ENCODE peak calls at places on chromosomes 2 and 18, in six cellular contexts. T, E, W, C, K and M are unnamed samples.

GRCh38 chr2:191265311-191266170 is 20.3 kb downstream of the MYO1B start:
- DNase-seq in T (no peak), E (peak; percentile 80), W (peak; percentile 67), C (no peak), K (peak; percentile 70), M (no peak)

GRCh38 chr18:5646739-5647138 is 102.9 kb upstream of the EPB41L3 start:
- DNase-seq in T (no peak), E (no peak), W (no peak), C (no peak), K (no peak), M (no peak)

GRCh38 chr18:77366725-77367641 is 117.3 kb downstream of the GALR1 start:
- DNase-seq in T (no peak), E (no peak), W (peak; percentile 33), C (no peak), K (no peak), M (no peak)

GRCh38 chr2:210174086-210174485 is 2.9 kb upstream of the KANSL1L start:
- DNase-seq in T (no peak), E (no peak), W (no peak), C (no peak), K (no peak), M (no peak)

GRCh38 chr2:197673606-197674005 is 1.8 kb downstream of the RFTN2 start:
- DNase-seq in T (no peak), E (no peak), W (no peak), C (no peak), K (no peak), M (no peak)

GRCh38 chr2:72778410-72778809 is 47.4 kb downstream of the EXOC6B start:
- DNase-seq in T (no peak), E (peak; percentile 55), W (peak; percentile 74), C (no peak), K (peak; percentile 77), M (no peak)

GRCh38 chr18:79868168-79868784 is 70.5 kb downstream of the KCNG2 start:
- DNase-seq in T (no peak), E (no peak), W (no peak), C (no peak), K (no peak), M (no peak)

GRCh38 chr2:45759310-45759851 is 107.9 kb downstream of the PRKCE start:
- DNase-seq in T (no peak), E (peak; percentile 90), W (peak; percentile 29), C (peak; percentile 72), K (peak; percentile 87), M (no peak)

GRCh38 chr2:109371481-109372170 is 242.1 kb downstream of the SEPTIN10 start:
- DNase-seq in T (no peak), E (no peak), W (no peak), C (no peak), K (no peak), M (no peak)

GRCh38 chr18:58929206-58929605 is 64.5 kb downstream of the ZNF532 start:
- DNase-seq in T (no peak), E (no peak), W (no peak), C (no peak), K (no peak), M (no peak)

GRCh38 chr18:54946149-54946581 is 13.1 kb downstream of the CCDC68 start:
- DNase-seq in T (peak; percentile 32), E (no peak), W (peak; percentile 59), C (no peak), K (peak; percentile 33), M (no peak)

GRCh38 chr2:15979759-15980604 is 39.6 kb downstream of the MYCN start:
- DNase-seq in T (no peak), E (no peak), W (no peak), C (no peak), K (no peak), M (no peak)

GRCh38 chr2:3986063-3986462 is 282.7 kb downstream of the DCDC2C start:
- DNase-seq in T (no peak), E (no peak), W (no peak), C (no peak), K (no peak), M (no peak)

GRCh38 chr2:54773838-54774237 is 50.4 kb downstream of the EML6 start:
- DNase-seq in T (no peak), E (no peak), W (peak; percentile 14), C (no peak), K (no peak), M (no peak)

GRCh38 chr18:44130365-44130942 is 550.2 kb upstream of the SETBP1 start:
- DNase-seq in T (peak; percentile 52), E (peak; percentile 64), W (peak; percentile 54), C (no peak), K (peak; percentile 3), M (no peak)
- TF ChIP-seq CTCF in T (peak; percentile 57), E (peak; percentile 55), W (peak; percentile 69), C (peak; percentile 68), K (peak; percentile 21), M (peak; percentile 69)

DNA sequence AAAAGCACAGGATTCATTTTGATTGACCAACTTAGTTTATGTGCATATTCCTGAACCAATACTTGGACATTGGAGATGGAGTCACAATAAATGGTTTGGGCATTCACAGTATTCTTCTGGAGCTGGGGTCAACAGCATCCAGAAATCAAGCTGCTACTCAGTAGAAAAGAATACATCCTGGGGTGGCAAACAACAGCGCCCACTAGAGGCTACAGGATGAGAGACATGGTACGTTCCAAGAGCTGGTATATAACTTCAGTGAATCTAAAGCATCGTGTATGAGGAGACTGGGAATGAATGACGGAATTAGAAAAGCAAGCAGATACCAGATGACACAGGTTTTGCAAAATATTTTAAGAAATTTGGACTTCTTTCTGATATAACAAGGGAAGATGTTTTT is 142.9 kb upstream of the FIGN start:
- DNase-seq in T (peak; percentile 16), E (no peak), W (peak; percentile 28), C (no peak), K (peak; percentile 9), M (no peak)
- TF ChIP-seq CTCF in T (peak; percentile 40), E (peak; percentile 55), W (peak; percentile 58), C (peak; percentile 29), K (peak; percentile 54), M (peak; percentile 48)

GRCh38 chr2:66601624-66602023 is 166.7 kb downstream of the MEIS1 start:
- DNase-seq in T (no peak), E (no peak), W (no peak), C (no peak), K (no peak), M (no peak)

GRCh38 chr2:66602341-66602740 is 167.4 kb downstream of the MEIS1 start:
- DNase-seq in T (no peak), E (no peak), W (no peak), C (no peak), K (no peak), M (no peak)

GRCh38 chr2:66604911-66605310 is 170.0 kb downstream of the MEIS1 start:
- DNase-seq in T (no peak), E (no peak), W (no peak), C (no peak), K (no peak), M (no peak)

DNA sequence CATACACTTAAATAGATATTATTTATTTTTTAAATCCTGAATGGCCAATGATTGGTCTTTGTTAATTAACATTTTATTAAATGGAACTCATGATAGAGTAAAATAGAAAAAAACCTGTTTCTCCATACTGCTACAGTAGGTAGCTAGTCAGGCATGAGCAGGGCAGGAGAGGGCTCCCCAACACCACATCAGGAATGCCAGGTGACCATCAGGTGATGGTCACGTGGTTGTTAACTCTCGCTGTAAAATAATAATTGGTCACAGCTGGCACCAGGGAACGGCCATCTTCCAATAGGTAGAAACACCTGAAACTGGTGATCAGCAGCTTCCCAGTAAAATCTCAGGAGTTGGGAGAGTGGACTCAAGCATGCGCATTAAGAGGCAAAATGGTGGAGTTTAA is 172.2 kb downstream of the MEIS1 start:
- DNase-seq in T (no peak), E (no peak), W (no peak), C (no peak), K (no peak), M (no peak)
- TF ChIP-seq CTCF in T (no peak), E (no peak), W (no peak), C (no peak), K (no peak), M (no peak)

GRCh38 chr2:239991689-239992314 is 33.3 kb downstream of the NDUFA10 start:
- DNase-seq in T (peak; percentile 53), E (peak; percentile 78), W (peak; percentile 79), C (no peak), K (peak; percentile 68), M (peak; percentile 14)
- TF ChIP-seq CTCF in T (peak; percentile 68), E (peak; percentile 70), W (peak; percentile 71), C (peak; percentile 83), K (peak; percentile 87), M (peak; percentile 80)

GRCh38 chr18:40179647-40180175 is 1775.3 kb upstream of the PIK3C3 start:
- DNase-seq in T (no peak), E (no peak), W (no peak), C (no peak), K (peak; percentile 0), M (no peak)
- TF ChIP-seq CTCF in T (no peak), E (no peak), W (no peak), C (no peak), K (no peak), M (no peak)